ENCODE peak calls at places on chromosomes 13 and 19, in four cellular contexts. U, W, C and M are unnamed samples.

GRCh38 chr19:39788244-39788643 is 9.6 kb downstream of the LEUTX start:
- DNase-seq in U (no peak), W (no peak), C (no peak), M (no peak)

GRCh38 chr13:51419015-51419636 is 33.7 kb downstream of the INTS6 start:
- DNase-seq in C (no peak), U (no peak), W (no peak), M (no peak)

GRCh38 chr19:41401483-41401882 is 3.9 kb downstream of the BCKDHA start:
- DNase-seq in C (no peak), W (no peak), U (no peak), M (no peak)

GRCh38 chr13:99062593-99062992 is 84.7 kb upstream of the DOCK9 start:
- DNase-seq in C (no peak), U (no peak), W (no peak), M (no peak)

GRCh38 chr13:113768018-113768905 is 9.2 kb downstream of the TMEM255B start:
- DNase-seq in C (no peak), U (no peak), W (no peak), M (no peak)

GRCh38 chr19:11792942-11793341 is 5.4 kb upstream of the ZNF491 start:
- DNase-seq in W (no peak), U (no peak), C (no peak), M (no peak)

GRCh38 chr19:3463959-3464796 is 16.1 kb downstream of the SMIM24 start:
- DNase-seq in W (no peak), U (no peak), C (no peak), M (no peak)

GRCh38 chr13:73835138-73835721 is 299.0 kb downstream of the KLF12 start:
- DNase-seq in W (peak; percentile 39), C (no peak), U (peak; percentile 31), M (peak; percentile 30)

GRCh38 chr13:27954406-27954851 is 14.7 kb downstream of the CDX2 start:
- DNase-seq in W (no peak), U (no peak), C (peak; percentile 75), M (no peak)

GRCh38 chr13:110023729-110024645 is 237.6 kb upstream of the IRS2 start:
- DNase-seq in U (no peak), W (no peak), C (no peak), M (no peak)

GRCh38 chr13:30862707-30863106 is 43.4 kb upstream of the MEDAG start:
- DNase-seq in W (no peak), C (no peak), U (no peak), M (no peak)

GRCh38 chr19:1110809-1111640 is 7.2 kb downstream of the GPX4 start:
- DNase-seq in W (no peak), U (no peak), C (no peak), M (no peak)

GRCh38 chr19:6761053-6761676 is 6.1 kb downstream of the SH2D3A start:
- DNase-seq in U (peak; percentile 63), C (no peak), W (peak; percentile 28), M (no peak)

GRCh38 chr19:51339313-51339686 is 2.6 kb downstream of the VSIG10L start:
- DNase-seq in W (no peak), U (no peak), C (no peak), M (no peak)

GRCh38 chr13:96898855-96899254 is 95.4 kb downstream of the OXGR1 start:
- DNase-seq in U (no peak), W (no peak), C (no peak), M (no peak)

GRCh38 chr13:95948646-95949045 is 104.6 kb downstream of the UGGT2 start:
- DNase-seq in W (no peak), U (no peak), C (no peak), M (no peak)

GRCh38 chr19:19515764-19516519 is at the start of gene NDUFA13:
- DNase-seq in W (peak; percentile 90), U (peak; percentile 96), C (peak; percentile 98), M (peak; percentile 89)

GRCh38 chr13:98451676-98452105 is 125.2 kb downstream of the STK24 start:
- DNase-seq in U (no peak), W (no peak), C (no peak), M (no peak)

GRCh38 chr13:113152894-113153809 is 5.3 kb upstream of the PROZ start:
- DNase-seq in U (peak; percentile 44), C (peak; percentile 81), W (peak; percentile 36), M (no peak)

GRCh38 chr13:26558074-26558805 is 757 bp downstream of the WASF3 start:
- DNase-seq in U (no peak), W (no peak), C (peak; percentile 56), M (no peak)

GRCh38 chr13:48398450-48399095 is 14.3 kb downstream of the LPAR6 start:
- DNase-seq in C (no peak), W (no peak), U (no peak), M (no peak)

GRCh38 chr13:97224544-97225324 is 2.6 kb downstream of the MBNL2 start:
- DNase-seq in C (no peak), U (no peak), W (peak; percentile 66), M (no peak)

DNA sequence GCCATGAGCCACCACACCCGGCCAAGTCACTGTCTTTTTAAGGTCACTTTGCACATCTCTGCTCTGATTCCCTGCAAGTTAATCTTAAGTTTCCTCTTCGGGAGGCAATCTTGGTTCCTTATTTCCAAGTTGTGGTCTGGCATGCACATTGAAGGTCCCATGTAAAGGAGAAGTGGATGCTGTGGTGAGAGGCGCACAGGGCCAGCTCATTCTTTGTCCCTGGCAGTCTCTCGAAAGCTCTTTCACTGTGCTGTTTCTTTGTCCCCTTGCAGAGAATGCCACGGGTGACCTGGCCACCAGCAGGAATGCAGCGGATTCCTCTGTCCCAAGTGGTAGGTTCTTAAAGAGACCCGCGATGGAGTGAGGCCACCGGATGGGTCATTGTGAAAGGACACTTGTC is 16.4 kb upstream of the C19orf33 start:
- DNase-seq in U (no peak), W (no peak), C (no peak), M (no peak)
- TF ChIP-seq CBX5 in U (no peak), W (no peak), C (no peak), M (no peak)

GRCh38 chr19:33193864-33194362 is at the start of gene LRP3:
- DNase-seq in C (no peak), U (no peak), W (no peak), M (no peak)
- TF ChIP-seq CBX5 in C (no peak), U (no peak), W (no peak), M (no peak)

DNA sequence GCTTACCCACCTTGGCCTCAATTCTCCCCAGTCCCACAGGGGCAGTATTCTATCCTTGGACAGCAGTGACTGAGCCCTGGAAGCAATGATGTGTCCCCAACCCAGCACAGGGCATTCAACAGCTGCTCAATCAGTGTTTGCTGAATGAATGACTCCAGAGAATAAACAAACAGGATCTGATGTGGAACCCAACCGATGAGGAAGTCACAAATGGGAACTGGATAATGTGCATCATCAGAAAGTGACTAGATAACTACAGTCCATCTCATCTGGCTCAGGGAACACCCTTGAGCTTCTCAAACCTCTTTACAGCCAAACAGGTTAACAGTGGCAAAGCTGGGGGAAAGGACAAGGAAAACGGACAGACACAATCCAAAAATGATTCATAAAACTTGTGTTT is 8.2 kb downstream of the SLC25A30 start:
- DNase-seq in U (no peak), C (no peak), W (no peak), M (no peak)
- TF ChIP-seq CBX5 in U (no peak), C (no peak), W (no peak), M (no peak)

GRCh38 chr19:46371371-46371901 is 24.5 kb downstream of the PPP5C start:
- DNase-seq in W (no peak), C (no peak), U (no peak), M (no peak)

GRCh38 chr19:46369817-46370216 is 22.9 kb downstream of the PPP5C start:
- DNase-seq in C (no peak), W (no peak), U (no peak), M (no peak)

GRCh38 chr19:46373573-46374359 is 26.9 kb downstream of the PPP5C start:
- DNase-seq in C (peak; percentile 73), W (no peak), U (no peak), M (no peak)

GRCh38 chr19:46374526-46375475 is 27.9 kb downstream of the PPP5C start:
- DNase-seq in C (no peak), W (no peak), U (no peak), M (no peak)

GRCh38 chr19:46372901-46373572 is 26.1 kb downstream of the PPP5C start:
- DNase-seq in C (peak; percentile 74), W (no peak), U (no peak), M (no peak)
- TF ChIP-seq CBX5 in C (no peak), W (no peak), U (no peak), M (no peak)